ENCODE peak calls at places on chromosomes 16 and 17, in six cellular contexts. L, W, E, R, K and B are unnamed samples.

GRCh38 chr16:57799619-57800212 is 2.6 kb downstream of the KIFC3 start:
- DNase-seq in L (no peak), W (no peak), E (no peak), R (no peak), K (no peak), B (no peak)

GRCh38 chr17:35080536-35080935 is 17.0 kb upstream of the RFFL start:
- DNase-seq in L (no peak), W (no peak), E (no peak), R (no peak), K (no peak), B (no peak)

GRCh38 chr16:84608281-84608680 is 9.6 kb downstream of the COTL1 start:
- DNase-seq in L (no peak), W (no peak), E (no peak), R (no peak), K (no peak), B (no peak)

GRCh38 chr16:50213939-50214519 is 52.3 kb upstream of the ADCY7 start:
- DNase-seq in L (no peak), W (peak), E (peak), R (no peak), K (peak), B (peak)

GRCh38 chr17:29699283-29699682 is 76.6 kb upstream of the CORO6 start:
- DNase-seq in L (no peak), W (no peak), E (no peak), R (no peak), K (no peak), B (no peak)

GRCh38 chr16:68380348-68380670 is 68.0 kb downstream of the SMPD3 start:
- DNase-seq in L (no peak), W (no peak), E (no peak), R (no peak), K (no peak), B (no peak)

GRCh38 chr17:34382586-34383224 is 19.7 kb upstream of the CCL1 start:
- DNase-seq in L (peak), W (no peak), E (no peak), R (no peak), K (no peak), B (no peak)

GRCh38 chr17:81515530-81516041 is 3.0 kb upstream of the ACTG1 start:
- DNase-seq in L (no peak), W (no peak), E (no peak), R (no peak), K (no peak), B (no peak)

GRCh38 chr16:30747331-30747730 is 894 bp upstream of the PHKG2 start:
- DNase-seq in L (no peak), W (peak), E (peak), R (no peak), K (no peak), B (no peak)

GRCh38 chr16:85616608-85617311 is 3.6 kb downstream of the GSE1 start:
- DNase-seq in L (no peak), W (no peak), E (no peak), R (no peak), K (peak), B (no peak)

GRCh38 chr16:79009911-79010310 is 590.6 kb downstream of the MAF start:
- DNase-seq in L (no peak), W (no peak), E (no peak), R (no peak), K (no peak), B (no peak)

GRCh38 chr17:48175692-48176450 is 68.3 kb downstream of the SNX11 start:
- DNase-seq in L (no peak), W (no peak), E (peak), R (no peak), K (peak), B (no peak)

GRCh38 chr16:13178318-13178717 is 276.9 kb downstream of the SHISA9 start:
- DNase-seq in L (no peak), W (no peak), E (no peak), R (no peak), K (no peak), B (no peak)

GRCh38 chr17:9350083-9350482 is 225.5 kb downstream of the STX8 start:
- DNase-seq in L (no peak), W (no peak), E (peak), R (no peak), K (peak), B (no peak)

GRCh38 chr16:54882556-54882955 is 48.1 kb upstream of the IRX5 start:
- DNase-seq in L (no peak), W (no peak), E (no peak), R (no peak), K (no peak), B (no peak)

GRCh38 chr17:46977750-46978488 is 1.1 kb downstream of the RPRML start:
- DNase-seq in L (no peak), W (no peak), E (no peak), R (no peak), K (no peak), B (no peak)

GRCh38 chr17:73546121-73546520 is 98.1 kb downstream of the SDK2 start:
- DNase-seq in L (no peak), W (no peak), E (no peak), R (no peak), K (no peak), B (no peak)

GRCh38 chr17:71444011-71444574 is 676.7 kb upstream of the SOX9 start:
- DNase-seq in L (no peak), W (no peak), E (peak), R (no peak), K (no peak), B (no peak)

GRCh38 chr17:46026045-46026814 is 27.2 kb downstream of the STH start:
- DNase-seq in L (peak), W (no peak), E (no peak), R (no peak), K (no peak), B (no peak)

GRCh38 chr16:25585526-25585925 is 106.2 kb upstream of the HS3ST4 start:
- DNase-seq in L (no peak), W (no peak), E (no peak), R (no peak), K (no peak), B (no peak)

GRCh38 chr16:31696968-31697743 is 169.5 kb downstream of the AHSP start:
- DNase-seq in L (no peak), W (peak), E (peak), R (no peak), K (peak), B (no peak)

GRCh38 chr17:42317256-42317966 is 29.1 kb downstream of the STAT5A start:
- DNase-seq in L (no peak), W (no peak), E (no peak), R (no peak), K (no peak), B (no peak)

GRCh38 chr17:78717431-78717980 is 64.6 kb downstream of the CYTH1 start:
- DNase-seq in L (no peak), W (no peak), E (peak), R (no peak), K (no peak), B (no peak)

GRCh38 chr16:70156207-70156978 is 17.2 kb upstream of the CLEC18C start:
- DNase-seq in L (no peak), W (no peak), E (no peak), R (no peak), K (no peak), B (no peak)

GRCh38 chr16:70151941-70152509 is 21.6 kb upstream of the CLEC18C start:
- DNase-seq in L (no peak), W (no peak), E (no peak), R (no peak), K (no peak), B (no peak)

GRCh38 chr16:70157105-70157476 is 16.5 kb upstream of the CLEC18C start:
- DNase-seq in L (no peak), W (no peak), E (no peak), R (no peak), K (no peak), B (no peak)

GRCh38 chr16:70151391-70151790 is 22.2 kb upstream of the CLEC18C start:
- DNase-seq in L (no peak), W (no peak), E (no peak), R (no peak), K (no peak), B (no peak)

DNA sequence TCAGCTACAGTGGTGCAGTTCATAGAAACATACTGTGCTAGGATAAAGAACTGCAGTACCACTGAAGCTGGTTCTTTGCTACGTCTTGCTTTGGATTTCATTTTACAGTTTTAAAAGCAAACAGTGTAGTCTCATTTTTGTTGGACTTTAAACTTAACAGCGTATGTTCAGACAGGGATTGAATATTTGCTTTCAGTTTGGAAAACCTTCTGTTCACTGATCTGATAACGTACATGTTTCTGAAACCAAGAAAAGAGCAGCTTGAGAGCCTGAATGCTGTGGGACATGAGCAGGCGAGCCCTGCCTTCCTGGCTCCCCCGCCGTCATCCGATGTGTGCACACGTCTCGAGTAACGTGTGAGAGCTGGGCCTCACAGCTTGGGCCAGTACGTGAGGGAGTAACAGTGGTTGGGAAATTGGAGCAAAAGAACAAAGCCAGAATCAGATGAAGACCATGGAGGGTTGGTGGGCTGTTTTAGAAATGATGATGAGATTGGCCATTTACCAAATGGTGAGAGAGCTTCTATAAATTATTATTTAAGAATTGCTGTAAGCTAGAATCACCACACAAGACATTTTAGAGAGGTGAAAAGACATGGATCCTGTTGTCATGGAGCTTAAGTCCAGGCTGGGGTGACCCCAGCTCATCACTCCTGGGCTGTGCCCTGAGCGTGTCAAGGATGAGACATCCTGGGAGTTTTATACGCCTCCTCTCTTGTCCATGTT is 20.8 kb upstream of the CLEC18C start:
- DNase-seq in L (no peak), W (no peak), E (no peak), R (no peak), K (no peak), B (no peak)
- H3K14ac ChIP-seq in L (no peak), W (no peak), E (no peak), R (no peak), K (no peak), B (no peak)

GRCh38 chr17:53141280-53141679 is 681.4 kb upstream of the KIF2B start:
- DNase-seq in L (no peak), W (no peak), E (no peak), R (no peak), K (no peak), B (no peak)

GRCh38 chr17:53134546-53134945 is 688.2 kb upstream of the KIF2B start:
- DNase-seq in L (no peak), W (no peak), E (no peak), R (no peak), K (no peak), B (no peak)

GRCh38 chr17:53135969-53136368 is 686.8 kb upstream of the KIF2B start:
- DNase-seq in L (no peak), W (no peak), E (no peak), R (no peak), K (no peak), B (no peak)

GRCh38 chr17:53141731-53142130 is 681.0 kb upstream of the KIF2B start:
- DNase-seq in L (no peak), W (no peak), E (no peak), R (no peak), K (no peak), B (no peak)

GRCh38 chr17:53137919-53138318 is 684.8 kb upstream of the KIF2B start:
- DNase-seq in L (no peak), W (no peak), E (no peak), R (no peak), K (no peak), B (no peak)
- H3K14ac ChIP-seq in L (no peak), W (no peak), E (no peak), R (no peak), K (no peak), B (no peak)

DNA sequence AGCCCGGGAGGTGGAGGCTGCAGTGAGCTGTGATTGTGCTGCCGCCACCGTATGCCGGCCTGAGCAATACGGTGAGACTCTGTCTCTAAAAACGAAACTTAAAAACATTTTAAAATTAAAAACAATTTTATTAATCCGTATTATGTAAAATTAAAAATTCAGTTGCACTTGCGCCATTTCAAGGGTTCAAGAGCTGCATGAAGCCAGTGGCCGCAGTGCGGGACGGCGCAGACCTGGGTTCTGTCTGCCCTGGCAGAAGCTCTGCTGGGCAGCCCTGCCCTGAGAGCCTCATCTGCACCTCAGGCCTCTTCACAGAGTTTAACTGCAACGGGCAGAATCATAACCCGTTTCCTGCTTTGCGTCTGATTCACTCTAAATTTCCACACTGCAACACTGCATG is 31.7 kb downstream of the TBC1D16 start:
- DNase-seq in L (no peak), W (no peak), E (no peak), R (no peak), K (no peak), B (no peak)
- H3K14ac ChIP-seq in L (no peak), W (no peak), E (no peak), R (no peak), K (no peak), B (no peak)

GRCh38 chr16:3575491-3575890 is 1.7 kb downstream of the NLRC3 start:
- DNase-seq in L (no peak), W (no peak), E (no peak), R (no peak), K (no peak), B (no peak)
- H3K14ac ChIP-seq in L (no peak), W (no peak), E (no peak), R (no peak), K (no peak), B (peak)

GRCh38 chr16:87054856-87055255 is 262.3 kb downstream of the C16orf95 start:
- DNase-seq in L (no peak), W (no peak), E (no peak), R (no peak), K (no peak), B (no peak)
- H3K14ac ChIP-seq in L (no peak), W (no peak), E (no peak), R (no peak), K (no peak), B (no peak)